ENCODE peak calls at places on chromosomes 12 and 14, in seven cellular contexts. One of them, this sample, is unnamed.

GRCh38 chr14:101602466-101602840 is 41.2 kb downstream of the DIO3 start:
- DNase-seq in effector memory CD8-positive, alpha-beta T cell: no peak
- DNase-seq in fibroblast of the aortic adventitia: no peak
- DNase-seq in stimulated activated CD4-positive, alpha-beta T cell treated with anti-CD3 and anti-CD28 coated beads, Interleukin-2, amount 100 ng/mL, for 4 hours: no peak
- DNase-seq in pancreas: no peak
- DNase-seq in midbrain: no peak
- DNase-seq in OCI-LY7: no peak
- DNase-seq in this sample: no peak

GRCh38 chr12:18275974-18276373 is 14.7 kb downstream of the PIK3C2G start:
- DNase-seq in effector memory CD8-positive, alpha-beta T cell: no peak
- DNase-seq in fibroblast of the aortic adventitia: no peak
- DNase-seq in stimulated activated CD4-positive, alpha-beta T cell treated with anti-CD3 and anti-CD28 coated beads, Interleukin-2, amount 100 ng/mL, for 4 hours: no peak
- DNase-seq in pancreas: no peak
- DNase-seq in midbrain: no peak
- DNase-seq in OCI-LY7: no peak
- DNase-seq in this sample: no peak

GRCh38 chr12:57737467-57738141 is 938 bp downstream of the AGAP2 start:
- DNase-seq in effector memory CD8-positive, alpha-beta T cell: no peak
- DNase-seq in fibroblast of the aortic adventitia: no peak
- DNase-seq in stimulated activated CD4-positive, alpha-beta T cell treated with anti-CD3 and anti-CD28 coated beads, Interleukin-2, amount 100 ng/mL, for 4 hours: no peak
- DNase-seq in pancreas: no peak
- DNase-seq in midbrain: no peak
- DNase-seq in OCI-LY7: no peak
- DNase-seq in this sample: peak

GRCh38 chr12:57590536-57590891 is 478 bp upstream of the PIP4K2C start:
- DNase-seq in effector memory CD8-positive, alpha-beta T cell: no peak
- DNase-seq in fibroblast of the aortic adventitia: no peak
- DNase-seq in stimulated activated CD4-positive, alpha-beta T cell treated with anti-CD3 and anti-CD28 coated beads, Interleukin-2, amount 100 ng/mL, for 4 hours: no peak
- DNase-seq in pancreas: no peak
- DNase-seq in midbrain: no peak
- DNase-seq in OCI-LY7: no peak
- DNase-seq in this sample: no peak

GRCh38 chr12:120041386-120042231 is 52.6 kb downstream of the BICDL1 start:
- DNase-seq in effector memory CD8-positive, alpha-beta T cell: no peak
- DNase-seq in fibroblast of the aortic adventitia: no peak
- DNase-seq in stimulated activated CD4-positive, alpha-beta T cell treated with anti-CD3 and anti-CD28 coated beads, Interleukin-2, amount 100 ng/mL, for 4 hours: peak
- DNase-seq in pancreas: no peak
- DNase-seq in midbrain: no peak
- DNase-seq in OCI-LY7: no peak
- DNase-seq in this sample: peak

GRCh38 chr12:27777141-27777540 is 2.9 kb upstream of the KLHL42 start:
- DNase-seq in effector memory CD8-positive, alpha-beta T cell: no peak
- DNase-seq in fibroblast of the aortic adventitia: no peak
- DNase-seq in stimulated activated CD4-positive, alpha-beta T cell treated with anti-CD3 and anti-CD28 coated beads, Interleukin-2, amount 100 ng/mL, for 4 hours: no peak
- DNase-seq in pancreas: no peak
- DNase-seq in midbrain: peak
- DNase-seq in OCI-LY7: no peak
- DNase-seq in this sample: no peak

GRCh38 chr14:38931969-38932652 is 170.9 kb downstream of the SEC23A start:
- DNase-seq in effector memory CD8-positive, alpha-beta T cell: no peak
- DNase-seq in fibroblast of the aortic adventitia: no peak
- DNase-seq in stimulated activated CD4-positive, alpha-beta T cell treated with anti-CD3 and anti-CD28 coated beads, Interleukin-2, amount 100 ng/mL, for 4 hours: no peak
- DNase-seq in pancreas: no peak
- DNase-seq in midbrain: no peak
- DNase-seq in OCI-LY7: no peak
- DNase-seq in this sample: no peak

GRCh38 chr12:7219599-7220243 is 30.2 kb downstream of the PEX5 start:
- DNase-seq in effector memory CD8-positive, alpha-beta T cell: peak
- DNase-seq in fibroblast of the aortic adventitia: peak
- DNase-seq in stimulated activated CD4-positive, alpha-beta T cell treated with anti-CD3 and anti-CD28 coated beads, Interleukin-2, amount 100 ng/mL, for 4 hours: peak
- DNase-seq in pancreas: peak
- DNase-seq in midbrain: peak
- DNase-seq in OCI-LY7: peak
- DNase-seq in this sample: peak

GRCh38 chr12:121536929-121537813 is 43.7 kb downstream of the KDM2B start:
- DNase-seq in effector memory CD8-positive, alpha-beta T cell: peak
- DNase-seq in fibroblast of the aortic adventitia: peak
- DNase-seq in stimulated activated CD4-positive, alpha-beta T cell treated with anti-CD3 and anti-CD28 coated beads, Interleukin-2, amount 100 ng/mL, for 4 hours: no peak
- DNase-seq in pancreas: peak
- DNase-seq in midbrain: peak
- DNase-seq in OCI-LY7: peak
- DNase-seq in this sample: peak

GRCh38 chr12:93247313-93248057 is 130.2 kb upstream of the NUDT4 start:
- DNase-seq in effector memory CD8-positive, alpha-beta T cell: no peak
- DNase-seq in fibroblast of the aortic adventitia: peak
- DNase-seq in stimulated activated CD4-positive, alpha-beta T cell treated with anti-CD3 and anti-CD28 coated beads, Interleukin-2, amount 100 ng/mL, for 4 hours: no peak
- DNase-seq in pancreas: no peak
- DNase-seq in midbrain: no peak
- DNase-seq in OCI-LY7: peak
- DNase-seq in this sample: no peak

GRCh38 chr14:49796025-49796424 is 28.1 kb downstream of the KLHDC2 start:
- DNase-seq in effector memory CD8-positive, alpha-beta T cell: no peak
- DNase-seq in fibroblast of the aortic adventitia: no peak
- DNase-seq in stimulated activated CD4-positive, alpha-beta T cell treated with anti-CD3 and anti-CD28 coated beads, Interleukin-2, amount 100 ng/mL, for 4 hours: no peak
- DNase-seq in pancreas: no peak
- DNase-seq in midbrain: no peak
- DNase-seq in OCI-LY7: no peak
- DNase-seq in this sample: no peak

GRCh38 chr12:131693149-131693548 is 17.7 kb upstream of the SFSWAP start:
- DNase-seq in effector memory CD8-positive, alpha-beta T cell: no peak
- DNase-seq in fibroblast of the aortic adventitia: no peak
- DNase-seq in stimulated activated CD4-positive, alpha-beta T cell treated with anti-CD3 and anti-CD28 coated beads, Interleukin-2, amount 100 ng/mL, for 4 hours: no peak
- DNase-seq in pancreas: no peak
- DNase-seq in midbrain: no peak
- DNase-seq in OCI-LY7: no peak
- DNase-seq in this sample: no peak

GRCh38 chr14:52473557-52473956 is 78.7 kb downstream of the TXNDC16 start:
- DNase-seq in effector memory CD8-positive, alpha-beta T cell: peak
- DNase-seq in fibroblast of the aortic adventitia: peak
- DNase-seq in stimulated activated CD4-positive, alpha-beta T cell treated with anti-CD3 and anti-CD28 coated beads, Interleukin-2, amount 100 ng/mL, for 4 hours: no peak
- DNase-seq in pancreas: no peak
- DNase-seq in midbrain: peak
- DNase-seq in OCI-LY7: peak
- DNase-seq in this sample: no peak

GRCh38 chr12:52740591-52740990 is 36.6 kb downstream of the KRT76 start:
- DNase-seq in effector memory CD8-positive, alpha-beta T cell: no peak
- DNase-seq in fibroblast of the aortic adventitia: no peak
- DNase-seq in stimulated activated CD4-positive, alpha-beta T cell treated with anti-CD3 and anti-CD28 coated beads, Interleukin-2, amount 100 ng/mL, for 4 hours: no peak
- DNase-seq in pancreas: no peak
- DNase-seq in midbrain: no peak
- DNase-seq in OCI-LY7: no peak
- DNase-seq in this sample: no peak